ENCODE peak calls at places on chromosomes 2 and 18, in six cellular contexts. T is kidney, S is epithelial cell of esophagus, C is lower leg skin, Y is body of pancreas, P is Panc1. G is an unnamed sample.
A peak's percentile ranks its signal among the peaks of the same experiment; 100 is the strongest.

GRCh38 chr2:224777563-224777939 is 61.4 kb upstream of the CCDC195 start:
- DNase-seq in S (peak; percentile 61), T (no peak), P (no peak), C (no peak), Y (no peak), G (no peak)

GRCh38 chr2:191910518-191910917 is 63.6 kb upstream of the CAVIN2 start:
- DNase-seq in Y (no peak), C (no peak), T (no peak), P (no peak), S (peak; percentile 63), G (no peak)

GRCh38 chr2:158127380-158127804 is 25.7 kb downstream of the UPP2 start:
- DNase-seq in S (no peak), P (no peak), T (no peak), C (no peak), Y (no peak), G (no peak)

GRCh38 chr18:75346671-75347070 is 80.8 kb downstream of the SMIM21 start:
- DNase-seq in S (no peak), Y (no peak), P (no peak), T (no peak), C (no peak), G (no peak)

GRCh38 chr2:95320986-95321767 is 24.0 kb downstream of the KCNIP3 start:
- DNase-seq in S (no peak), C (no peak), P (no peak), Y (no peak), T (peak; percentile 46), G (no peak)

GRCh38 chr2:128310761-128311160 is 7.9 kb downstream of the HS6ST1 start:
- DNase-seq in P (no peak), C (no peak), Y (no peak), S (no peak), T (no peak), G (no peak)

GRCh38 chr2:8138923-8139667 is 542.8 kb upstream of the ID2 start:
- DNase-seq in S (no peak), T (no peak), C (no peak), P (no peak), Y (no peak), G (no peak)

GRCh38 chr2:201191132-201191875 is 8.4 kb downstream of the CASP10 start:
- DNase-seq in Y (no peak), P (no peak), T (no peak), S (no peak), C (no peak), G (no peak)

GRCh38 chr2:229454934-229455631 is 184.0 kb upstream of the PID1 start:
- DNase-seq in S (peak; percentile 87), C (no peak), P (no peak), Y (no peak), T (no peak), G (no peak)

GRCh38 chr2:223536546-223536945 is 65.6 kb downstream of the SCG2 start:
- DNase-seq in C (no peak), S (peak; percentile 25), Y (no peak), T (no peak), P (no peak), G (no peak)

GRCh38 chr2:61770746-61771145 is 83.1 kb downstream of the FAM161A start:
- DNase-seq in P (no peak), C (no peak), T (no peak), Y (no peak), S (peak; percentile 90), G (no peak)

GRCh38 chr2:176110975-176111663 is 4.0 kb downstream of the HOXD11 start:
- DNase-seq in S (peak; percentile 56), C (no peak), Y (peak; percentile 37), P (no peak), T (peak; percentile 89), G (no peak)

GRCh38 chr18:48732767-48733424 is 194.1 kb downstream of the CTIF start:
- DNase-seq in Y (no peak), C (no peak), T (peak; percentile 44), S (peak; percentile 77), P (no peak), G (no peak)

GRCh38 chr2:85705680-85706039 is 11.5 kb downstream of the GNLY start:
- DNase-seq in Y (peak; percentile 78), C (peak; percentile 85), P (no peak), S (peak; percentile 93), T (no peak), G (peak; percentile 97)

GRCh38 chr18:11518788-11519685 is 90.4 kb upstream of the SLC35G4 start:
- DNase-seq in P (peak; percentile 25), Y (peak; percentile 54), C (no peak), T (peak; percentile 61), S (peak; percentile 44), G (no peak)

GRCh38 chr18:71001597-71001996 is 712.8 kb downstream of the SOCS6 start:
- DNase-seq in P (no peak), C (no peak), T (no peak), Y (no peak), S (no peak), G (no peak)

GRCh38 chr2:30231726-30232026 is 342 bp downstream of the LBH start:
- DNase-seq in C (no peak), Y (no peak), P (no peak), T (no peak), S (peak; percentile 67), G (no peak)

GRCh38 chr18:63137999-63138448 is 181.5 kb downstream of the BCL2 start:
- DNase-seq in T (no peak), Y (no peak), S (no peak), C (no peak), P (no peak), G (no peak)
- H3K4me3 ChIP-seq in T (peak overlapping the region; percentile 18), Y (no peak overlapping the region), S (no peak overlapping the region), C (no peak overlapping the region), P (no peak overlapping the region), G (no peak overlapping the region)

DNA sequence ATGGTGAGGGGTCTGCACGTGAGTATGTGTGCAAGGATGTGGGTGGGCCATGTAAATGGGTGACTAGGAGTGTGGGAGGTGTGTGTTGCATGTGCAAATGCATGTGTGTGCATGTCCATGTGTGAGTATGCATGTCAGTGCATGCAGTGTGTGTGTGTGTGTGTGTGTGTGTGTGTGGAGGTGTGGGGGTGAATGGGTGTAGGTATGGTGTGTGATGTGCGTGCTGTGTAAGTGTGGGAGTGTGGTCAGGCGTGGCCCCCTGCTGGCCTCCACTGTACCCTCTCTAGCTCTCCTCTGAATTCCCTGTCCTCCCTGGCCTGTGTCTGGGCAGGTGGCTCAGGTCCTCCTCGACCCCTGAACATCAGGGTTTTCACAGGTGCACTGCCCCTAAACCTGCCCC is 230.3 kb downstream of the CELF4 start:
- DNase-seq in P (no peak), Y (no peak), C (no peak), T (no peak), S (no peak), G (no peak)
- TF ChIP-seq CTCF in P (no peak), Y (no peak), C (no peak), T (peak; percentile 33), S (peak; percentile 5), G (peak; percentile 62)

GRCh38 chr2:241910604-241911520 is 41.3 kb downstream of the RTP5 start:
- DNase-seq in T (peak; percentile 22), P (no peak), C (no peak), Y (no peak), S (no peak), G (no peak)
- H3K4me3 ChIP-seq in T (no peak overlapping the region), P (no peak overlapping the region), C (no peak overlapping the region), Y (no peak overlapping the region), S (no peak overlapping the region), G (no peak overlapping the region)

GRCh38 chr18:44579745-44580144 is 100.9 kb upstream of the SETBP1 start:
- DNase-seq in Y (no peak), P (no peak), T (no peak), C (no peak), S (peak; percentile 28), G (no peak)
- TF ChIP-seq CTCF in Y (no peak), P (no peak), T (no peak), C (no peak), S (no peak), G (no peak)

GRCh38 chr2:217934321-217935131 is 68.3 kb downstream of the TNS1 start:
- DNase-seq in S (peak; percentile 87), T (peak; percentile 76), P (no peak), C (peak; percentile 71), Y (peak; percentile 71), G (peak; percentile 71)

GRCh38 chr2:217936952-217937351 is 65.8 kb downstream of the TNS1 start:
- DNase-seq in S (no peak), P (no peak), Y (no peak), C (no peak), T (peak; percentile 16), G (no peak)

GRCh38 chr2:217933326-217933993 is 69.3 kb downstream of the TNS1 start:
- DNase-seq in P (no peak), T (peak; percentile 75), S (no peak), Y (peak; percentile 42), C (no peak), G (no peak)

GRCh38 chr2:217935901-217936684 is 66.7 kb downstream of the TNS1 start:
- DNase-seq in Y (no peak), C (no peak), T (peak; percentile 45), S (peak; percentile 20), P (no peak), G (no peak)

GRCh38 chr2:217935245-217935879 is 67.4 kb downstream of the TNS1 start:
- DNase-seq in C (no peak), P (no peak), Y (peak; percentile 67), S (no peak), T (peak; percentile 81), G (no peak)
- H3K4me3 ChIP-seq in C (no peak overlapping the region), P (no peak overlapping the region), Y (no peak overlapping the region), S (no peak overlapping the region), T (peak overlapping the region; percentile 93), G (peak overlapping the region; percentile 32)

GRCh38 chr2:64857581-64858471 is 131.4 kb upstream of the SLC1A4 start:
- DNase-seq in C (no peak), T (peak; percentile 87), S (no peak), P (no peak), Y (peak; percentile 32), G (no peak)
- TF ChIP-seq CTCF in C (no peak), T (no peak), S (no peak), P (no peak), Y (no peak), G (no peak)

GRCh38 chr2:60438136-60438535 is 115.3 kb downstream of the BCL11A start:
- DNase-seq in P (no peak), T (no peak), S (no peak), Y (no peak), C (no peak), G (no peak)
- H3K4me3 ChIP-seq in P (no peak overlapping the region), T (no peak overlapping the region), S (no peak overlapping the region), Y (no peak overlapping the region), C (no peak overlapping the region), G (no peak overlapping the region)